ENCODE peak calls at places on chromosomes 5 and 9, in five cellular contexts. One of them, this sample, is unnamed.

GRCh38 chr9:85516976-85517637 is 224.6 kb downstream of the AGTPBP1 start:
- DNase-seq in kidney: no peak
- DNase-seq in AG04450: no peak
- DNase-seq in neural progenitor cell: no peak
- DNase-seq in adrenal gland: no peak
- DNase-seq in this sample: no peak

GRCh38 chr5:9716838-9717281 is 86.7 kb upstream of the TAS2R1 start:
- DNase-seq in kidney: no peak
- DNase-seq in AG04450: peak
- DNase-seq in neural progenitor cell: no peak
- DNase-seq in adrenal gland: no peak
- DNase-seq in this sample: peak

GRCh38 chr5:50406874-50407273 is 34.2 kb downstream of the EMB start:
- DNase-seq in kidney: no peak
- DNase-seq in AG04450: no peak
- DNase-seq in neural progenitor cell: no peak
- DNase-seq in adrenal gland: no peak
- DNase-seq in this sample: peak

GRCh38 chr5:44002381-44002901 is 386.8 kb downstream of the FGF10 start:
- DNase-seq in kidney: no peak
- DNase-seq in AG04450: no peak
- DNase-seq in neural progenitor cell: no peak
- DNase-seq in adrenal gland: peak
- DNase-seq in this sample: peak

GRCh38 chr9:109632817-109633216 is 134.7 kb upstream of the PTPN3 start:
- DNase-seq in kidney: no peak
- DNase-seq in AG04450: no peak
- DNase-seq in neural progenitor cell: no peak
- DNase-seq in adrenal gland: no peak
- DNase-seq in this sample: no peak

GRCh38 chr9:131279196-131279926 is 3.1 kb upstream of the FAM78A start:
- DNase-seq in kidney: no peak
- DNase-seq in AG04450: no peak
- DNase-seq in neural progenitor cell: no peak
- DNase-seq in adrenal gland: no peak
- DNase-seq in this sample: no peak

GRCh38 chr9:131788851-131789250 is 49.0 kb upstream of the RAPGEF1 start:
- DNase-seq in kidney: no peak
- DNase-seq in AG04450: no peak
- DNase-seq in neural progenitor cell: no peak
- DNase-seq in adrenal gland: no peak
- DNase-seq in this sample: no peak

GRCh38 chr5:59039003-59039295 is 456.1 kb downstream of the RAB3C start:
- DNase-seq in kidney: no peak
- DNase-seq in AG04450: no peak
- DNase-seq in neural progenitor cell: peak
- DNase-seq in adrenal gland: no peak
- DNase-seq in this sample: peak

GRCh38 chr5:1210832-1211251 is 9.4 kb downstream of the SLC6A19 start:
- DNase-seq in kidney: peak
- DNase-seq in AG04450: no peak
- DNase-seq in neural progenitor cell: no peak
- DNase-seq in adrenal gland: no peak
- DNase-seq in this sample: no peak

GRCh38 chr9:26205316-26205715 is 527.1 kb upstream of the TUSC1 start:
- DNase-seq in kidney: no peak
- DNase-seq in AG04450: no peak
- DNase-seq in neural progenitor cell: no peak
- DNase-seq in adrenal gland: no peak
- DNase-seq in this sample: no peak

GRCh38 chr5:139872052-139872766 is 76.6 kb downstream of the PSD2 start:
- DNase-seq in kidney: peak
- DNase-seq in AG04450: no peak
- DNase-seq in neural progenitor cell: peak
- DNase-seq in adrenal gland: no peak
- DNase-seq in this sample: no peak
- TF ChIP-seq CTCF in kidney: no peak
- TF ChIP-seq CTCF in AG04450: no peak
- TF ChIP-seq CTCF in neural progenitor cell: peak
- TF ChIP-seq CTCF in adrenal gland: no peak
- TF ChIP-seq CTCF in this sample: no peak

DNA sequence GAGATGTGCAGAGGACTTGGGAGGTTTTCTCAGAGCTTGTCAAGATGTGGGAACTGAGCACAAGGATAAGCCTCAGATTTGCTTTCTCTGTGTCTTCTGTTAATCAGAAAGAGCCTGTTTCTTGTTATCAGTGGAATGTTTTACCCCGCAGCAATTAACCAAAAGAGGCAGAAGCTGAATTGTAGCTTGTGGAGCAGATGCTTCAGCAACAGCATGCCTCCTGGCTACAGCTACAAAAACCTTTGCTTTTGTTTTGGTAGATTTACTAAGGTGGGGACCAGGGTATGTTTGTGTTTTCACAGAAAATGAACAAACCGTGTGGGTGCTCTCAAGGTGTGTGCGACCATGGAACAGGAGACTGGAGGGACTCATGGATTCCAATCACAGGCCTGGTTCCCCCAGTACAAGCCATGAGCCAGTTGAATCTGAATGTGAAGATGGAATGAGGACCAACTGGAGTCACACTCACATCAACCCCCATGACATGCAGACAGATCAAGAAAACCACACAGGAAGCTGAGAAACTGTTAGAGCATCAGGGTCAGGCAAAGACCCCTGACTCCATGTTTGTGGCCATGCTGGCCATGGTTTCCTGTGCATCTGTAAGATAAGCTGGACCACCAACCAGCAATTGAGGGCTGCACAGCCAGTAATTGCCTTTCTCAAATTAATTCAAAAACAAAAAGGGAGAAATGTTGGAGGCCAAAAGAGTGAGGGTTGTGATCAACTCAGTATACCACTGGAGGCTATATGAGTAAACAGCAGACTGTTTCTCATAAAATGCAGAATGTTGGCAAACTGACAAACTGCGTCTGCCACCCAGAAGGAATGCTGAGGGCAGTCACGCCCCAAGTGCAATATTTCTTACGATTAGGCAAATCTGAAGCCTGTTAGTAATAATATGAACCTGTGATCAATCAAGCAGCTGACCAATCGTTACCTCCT is 6.8 kb downstream of the UGT3A2 start:
- DNase-seq in kidney: no peak
- DNase-seq in AG04450: no peak
- DNase-seq in neural progenitor cell: no peak
- DNase-seq in adrenal gland: no peak
- DNase-seq in this sample: no peak
- H3K4me3 ChIP-seq in kidney: no peak
- H3K4me3 ChIP-seq in AG04450: no peak
- H3K4me3 ChIP-seq in neural progenitor cell: no peak
- H3K4me3 ChIP-seq in adrenal gland: no peak
- H3K4me3 ChIP-seq in this sample: no peak

GRCh38 chr5:147688965-147689364 is 93.6 kb downstream of the JAKMIP2 start:
- DNase-seq in kidney: peak
- DNase-seq in AG04450: no peak
- DNase-seq in neural progenitor cell: no peak
- DNase-seq in adrenal gland: peak
- DNase-seq in this sample: peak

GRCh38 chr5:147693238-147693637 is 89.3 kb downstream of the JAKMIP2 start:
- DNase-seq in kidney: no peak
- DNase-seq in AG04450: no peak
- DNase-seq in neural progenitor cell: no peak
- DNase-seq in adrenal gland: no peak
- DNase-seq in this sample: no peak

GRCh38 chr5:147689436-147689835 is 93.1 kb downstream of the JAKMIP2 start:
- DNase-seq in kidney: no peak
- DNase-seq in AG04450: no peak
- DNase-seq in neural progenitor cell: no peak
- DNase-seq in adrenal gland: no peak
- DNase-seq in this sample: no peak

GRCh38 chr5:147691134-147691533 is 91.4 kb downstream of the JAKMIP2 start:
- DNase-seq in kidney: no peak
- DNase-seq in AG04450: no peak
- DNase-seq in neural progenitor cell: no peak
- DNase-seq in adrenal gland: no peak
- DNase-seq in this sample: no peak

DNA sequence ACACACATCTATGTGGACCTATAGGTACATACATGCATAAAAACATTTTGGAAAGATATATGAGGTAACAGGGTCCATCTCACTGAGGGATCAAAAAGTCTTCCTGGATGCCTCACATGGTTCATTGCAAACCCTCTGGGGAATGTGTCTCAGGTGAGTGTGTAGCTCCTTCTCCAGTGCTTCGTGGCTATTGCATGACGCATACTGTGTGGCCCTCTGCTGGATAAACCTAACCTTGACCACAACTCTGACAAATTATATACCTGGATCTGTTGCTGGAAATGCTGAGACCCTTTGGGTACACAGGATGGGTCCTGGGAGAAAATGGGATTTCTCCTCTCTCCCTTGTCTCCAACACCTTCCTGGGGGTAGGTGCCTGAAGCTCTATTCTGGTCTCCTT is 91.9 kb downstream of the JAKMIP2 start:
- DNase-seq in kidney: no peak
- DNase-seq in AG04450: no peak
- DNase-seq in neural progenitor cell: no peak
- DNase-seq in adrenal gland: no peak
- DNase-seq in this sample: no peak
- TF ChIP-seq CTCF in kidney: no peak
- TF ChIP-seq CTCF in AG04450: no peak
- TF ChIP-seq CTCF in neural progenitor cell: no peak
- TF ChIP-seq CTCF in adrenal gland: no peak
- TF ChIP-seq CTCF in this sample: no peak

GRCh38 chr5:169576181-169576598 is 7.4 kb upstream of the SPDL1 start:
- DNase-seq in kidney: no peak
- DNase-seq in AG04450: peak
- DNase-seq in neural progenitor cell: no peak
- DNase-seq in adrenal gland: no peak
- DNase-seq in this sample: peak
- H3K4me3 ChIP-seq in kidney: no peak
- H3K4me3 ChIP-seq in AG04450: no peak
- H3K4me3 ChIP-seq in neural progenitor cell: no peak
- H3K4me3 ChIP-seq in adrenal gland: no peak
- H3K4me3 ChIP-seq in this sample: no peak